ENCODE peak calls at places on chromosomes 5 and 9, in ten cellular contexts. D is ascending aorta; A is astrocyte of the spinal cord; E is dorsolateral prefrontal cortex; M is lower lobe of right lung; K is transverse colon; Y is Peyer's patch; N is spleen; L is CD8-positive, alpha-beta T cell; R is A673. X is an unnamed sample.

GRCh38 chr5:81134566-81134965 is 98.6 kb upstream of the CKMT2 start:
- DNase-seq in D (no peak), A (no peak), E (no peak), M (no peak), K (no peak), Y (no peak), N (no peak), L (no peak), R (no peak), X (no peak)

GRCh38 chr5:151123897-151124751 is 33.5 kb downstream of the ANXA6 start:
- DNase-seq in D (peak; percentile 80), A (peak; percentile 32), E (no peak), M (no peak), K (peak; percentile 70), Y (peak; percentile 70), N (peak; percentile 92), L (peak; percentile 36), R (peak; percentile 68), X (peak; percentile 82)

GRCh38 chr5:55509097-55509496 is 25.7 kb downstream of the PLPP1 start:
- DNase-seq in D (no peak), A (no peak), E (no peak), M (no peak), K (no peak), Y (no peak), N (no peak), L (no peak), R (no peak), X (no peak)

GRCh38 chr5:114255275-114255674 is 106.6 kb upstream of the KCNN2 start:
- DNase-seq in D (no peak), A (no peak), E (no peak), M (no peak), K (no peak), Y (no peak), N (no peak), L (no peak), R (no peak), X (no peak)

GRCh38 chr5:1007221-1007680 is 1.4 kb upstream of the NKD2 start:
- DNase-seq in D (peak; percentile 50), A (no peak), E (peak; percentile 3), M (peak; percentile 36), K (peak; percentile 4), Y (peak; percentile 41), N (peak; percentile 48), L (no peak), R (no peak), X (peak; percentile 62)

GRCh38 chr9:27784999-27785713 is 211.9 kb upstream of the C9orf72 start:
- DNase-seq in D (no peak), A (peak; percentile 8), E (no peak), M (no peak), K (no peak), Y (no peak), N (no peak), L (no peak), R (no peak), X (no peak)

GRCh38 chr5:169742773-169743296 is 105.8 kb downstream of the DOCK2 start:
- DNase-seq in D (no peak), A (peak; percentile 97), E (peak; percentile 17), M (no peak), K (no peak), Y (no peak), N (no peak), L (no peak), R (no peak), X (no peak)

GRCh38 chr5:175743676-175744210 is 85.9 kb downstream of the HRH2 start:
- DNase-seq in D (no peak), A (no peak), E (no peak), M (no peak), K (no peak), Y (no peak), N (no peak), L (no peak), R (peak; percentile 4), X (no peak)

GRCh38 chr5:17316973-17317459 is 99.6 kb downstream of the BASP1 start:
- DNase-seq in D (no peak), A (peak; percentile 66), E (no peak), M (no peak), K (no peak), Y (no peak), N (no peak), L (no peak), R (peak; percentile 65), X (no peak)

DNA sequence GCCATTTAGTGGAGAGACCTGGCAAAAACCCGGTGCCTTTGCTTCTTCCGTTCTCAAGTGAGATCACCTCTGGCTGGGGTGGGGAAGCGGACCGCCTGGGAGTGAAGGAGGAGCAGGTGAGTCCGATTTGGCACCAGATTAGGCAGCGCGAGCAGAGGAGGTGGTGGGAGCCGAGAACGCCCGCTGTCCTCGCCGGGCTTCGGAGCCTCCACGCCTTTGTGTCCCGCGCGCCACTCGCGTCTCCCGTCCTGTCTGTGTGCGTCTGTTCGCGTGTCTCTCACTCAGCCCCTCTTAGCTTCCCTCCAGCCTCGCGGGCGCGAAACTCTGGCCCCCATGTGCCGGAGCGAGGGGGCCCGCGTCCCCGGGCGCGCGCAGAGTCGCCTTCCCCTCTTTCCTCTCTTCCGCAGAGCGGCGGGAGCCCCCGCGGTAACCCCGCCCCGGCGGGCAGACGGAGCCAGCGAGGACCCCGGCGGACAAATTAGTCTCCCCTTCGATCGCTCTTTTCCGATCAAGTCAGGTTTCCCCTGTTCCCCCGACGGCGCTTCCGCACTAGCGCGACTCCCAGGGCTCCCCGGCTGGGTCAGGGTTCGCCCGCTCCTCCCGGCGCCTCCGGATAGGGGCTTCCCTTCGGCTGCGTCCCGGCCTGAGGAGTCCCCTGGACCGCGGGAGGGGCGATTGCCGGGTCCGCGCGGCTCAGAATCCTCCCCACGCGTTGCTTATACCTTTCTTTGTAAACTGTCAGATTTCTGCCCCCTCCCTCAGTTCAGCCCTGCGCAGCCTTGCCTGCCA is 7.1 kb downstream of the POU4F3 start:
- DNase-seq in D (no peak), A (no peak), E (no peak), M (no peak), K (no peak), Y (no peak), N (no peak), L (no peak), R (no peak), X (no peak)
- H3K4me3 ChIP-seq in D (peak overlapping the region; percentile 18), A (no peak overlapping the region), E (no peak overlapping the region), M (no peak overlapping the region), K (no peak overlapping the region), Y (no peak overlapping the region), N (peak overlapping the region; percentile 11), L (no peak overlapping the region), R (peak overlapping the region; percentile 18), X (no peak overlapping the region)

GRCh38 chr5:144596517-144596916 is 425.8 kb downstream of the KCTD16 start:
- DNase-seq in D (no peak), A (no peak), E (no peak), M (no peak), K (no peak), Y (no peak), N (no peak), L (no peak), R (no peak), X (no peak)

GRCh38 chr5:144594919-144595318 is 424.2 kb downstream of the KCTD16 start:
- DNase-seq in D (no peak), A (no peak), E (no peak), M (no peak), K (no peak), Y (no peak), N (no peak), L (no peak), R (no peak), X (no peak)

GRCh38 chr5:144598451-144599068 is 427.9 kb downstream of the KCTD16 start:
- DNase-seq in D (no peak), A (no peak), E (peak; percentile 36), M (no peak), K (peak; percentile 20), Y (no peak), N (peak; percentile 66), L (no peak), R (peak; percentile 4), X (no peak)
- H3K4me3 ChIP-seq in D (no peak overlapping the region), A (peak overlapping the region; percentile 21), E (peak overlapping the region; percentile 47), M (peak overlapping the region; percentile 34), K (no peak overlapping the region), Y (no peak overlapping the region), N (no peak overlapping the region), L (no peak overlapping the region), R (no peak overlapping the region), X (no peak overlapping the region)

GRCh38 chr5:106757672-106758071 is 913.1 kb downstream of the EFNA5 start:
- DNase-seq in D (no peak), A (no peak), E (no peak), M (no peak), K (no peak), Y (no peak), N (no peak), L (no peak), R (no peak), X (no peak)
- H3K4me3 ChIP-seq in D (no peak overlapping the region), A (no peak overlapping the region), E (no peak overlapping the region), M (no peak overlapping the region), K (no peak overlapping the region), Y (no peak overlapping the region), N (no peak overlapping the region), L (no peak overlapping the region), R (peak overlapping the region; percentile 6), X (no peak overlapping the region)

GRCh38 chr5:95956900-95957293 is 4.8 kb downstream of the ELL2 start:
- DNase-seq in D (no peak), A (no peak), E (no peak), M (no peak), K (no peak), Y (no peak), N (no peak), L (no peak), R (no peak), X (no peak)

GRCh38 chr5:95959051-95959963 is 2.3 kb downstream of the ELL2 start:
- DNase-seq in D (no peak), A (no peak), E (no peak), M (no peak), K (peak; percentile 21), Y (peak; percentile 39), N (no peak), L (no peak), R (no peak), X (no peak)

GRCh38 chr5:95955996-95956899 is 5.4 kb downstream of the ELL2 start:
- DNase-seq in D (no peak), A (peak; percentile 38), E (no peak), M (no peak), K (no peak), Y (no peak), N (no peak), L (no peak), R (no peak), X (no peak)

GRCh38 chr5:95958308-95959014 is 3.2 kb downstream of the ELL2 start:
- DNase-seq in D (peak; percentile 77), A (no peak), E (no peak), M (no peak), K (peak; percentile 27), Y (no peak), N (no peak), L (no peak), R (no peak), X (no peak)

DNA sequence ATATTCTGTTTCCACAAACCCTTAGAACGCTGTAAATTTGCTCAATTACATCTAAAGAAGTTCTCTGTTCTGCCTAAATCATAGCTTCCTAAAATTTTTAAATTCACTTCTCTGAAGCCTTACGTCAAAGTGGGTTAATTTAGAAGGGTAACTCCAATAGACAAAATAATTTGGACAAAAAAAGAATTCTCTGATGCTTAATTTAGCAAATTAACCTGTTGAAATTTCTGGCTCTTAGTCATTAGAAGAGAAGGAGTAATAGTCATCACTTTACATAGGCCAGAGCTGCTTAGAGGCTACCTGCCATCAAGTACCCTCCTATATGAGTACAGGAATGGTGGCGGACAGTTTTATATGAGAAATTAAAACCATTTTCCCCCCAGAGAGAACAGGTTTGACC is 3.8 kb downstream of the ELL2 start:
- DNase-seq in D (no peak), A (no peak), E (no peak), M (no peak), K (no peak), Y (no peak), N (no peak), L (no peak), R (no peak), X (no peak)
- H3K4me3 ChIP-seq in D (peak overlapping the region; percentile 92), A (no peak overlapping the region), E (peak overlapping the region; percentile 92), M (peak overlapping the region; percentile 82), K (no peak overlapping the region), Y (no peak overlapping the region), N (peak overlapping the region; percentile 72), L (no peak overlapping the region), R (no peak overlapping the region), X (no peak overlapping the region)